ENCODE peak calls at places on chromosomes 7 and 10, in five cellular contexts. One of them, this sample, is unnamed.

GRCh38 chr7:29193316-29194205 is 1.0 kb upstream of the CHN2 start:
- DNase-seq in Calu3: no peak
- DNase-seq in breast epithelium: no peak
- DNase-seq in heart left ventricle: no peak
- DNase-seq in MCF 10A: no peak
- DNase-seq in this sample: no peak

GRCh38 chr10:131140606-131141005 is 170.9 kb downstream of the TCERG1L start:
- DNase-seq in MCF 10A: no peak
- DNase-seq in heart left ventricle: peak; percentile 9
- DNase-seq in Calu3: no peak
- DNase-seq in breast epithelium: peak; percentile 44
- DNase-seq in this sample: no peak

GRCh38 chr10:5840314-5841307 is 27.4 kb upstream of the GDI2 start:
- DNase-seq in heart left ventricle: peak; percentile 64
- DNase-seq in Calu3: no peak
- DNase-seq in MCF 10A: no peak
- DNase-seq in breast epithelium: no peak
- DNase-seq in this sample: no peak

GRCh38 chr7:31986878-31987518 is 83.2 kb downstream of the PDE1C start:
- DNase-seq in MCF 10A: no peak
- DNase-seq in heart left ventricle: no peak
- DNase-seq in Calu3: no peak
- DNase-seq in breast epithelium: no peak
- DNase-seq in this sample: no peak

GRCh38 chr10:124647421-124648130 is 96.6 kb downstream of the FAM53B start:
- DNase-seq in Calu3: peak; percentile 21
- DNase-seq in heart left ventricle: peak; percentile 84
- DNase-seq in breast epithelium: no peak
- DNase-seq in MCF 10A: peak; percentile 52
- DNase-seq in this sample: peak; percentile 83

GRCh38 chr7:55018361-55019328 is at the start of gene EGFR:
- DNase-seq in heart left ventricle: peak; percentile 86
- DNase-seq in Calu3: peak; percentile 90
- DNase-seq in MCF 10A: peak; percentile 80
- DNase-seq in breast epithelium: peak; percentile 73
- DNase-seq in this sample: no peak

GRCh38 chr7:14604606-14605005 is 297.9 kb downstream of the DGKB start:
- DNase-seq in breast epithelium: no peak
- DNase-seq in MCF 10A: peak; percentile 5
- DNase-seq in Calu3: peak; percentile 7
- DNase-seq in heart left ventricle: no peak
- DNase-seq in this sample: no peak

GRCh38 chr10:121681982-121682687 is 83.9 kb upstream of the FGFR2 start:
- DNase-seq in breast epithelium: no peak
- DNase-seq in MCF 10A: no peak
- DNase-seq in Calu3: no peak
- DNase-seq in heart left ventricle: no peak
- DNase-seq in this sample: no peak

GRCh38 chr7:74350751-74351150 is 61.5 kb downstream of the CLIP2 start:
- DNase-seq in breast epithelium: no peak
- DNase-seq in heart left ventricle: no peak
- DNase-seq in MCF 10A: no peak
- DNase-seq in Calu3: no peak
- DNase-seq in this sample: no peak

GRCh38 chr7:134480730-134481129 is 21.8 kb upstream of the AKR1B1 start:
- DNase-seq in breast epithelium: no peak
- DNase-seq in heart left ventricle: no peak
- DNase-seq in Calu3: peak; percentile 49
- DNase-seq in MCF 10A: peak; percentile 67
- DNase-seq in this sample: no peak

GRCh38 chr10:62617702-62618451 is 186.6 kb upstream of the ADO start:
- DNase-seq in Calu3: no peak
- DNase-seq in breast epithelium: no peak
- DNase-seq in heart left ventricle: no peak
- DNase-seq in MCF 10A: no peak
- DNase-seq in this sample: no peak

GRCh38 chr7:155298288-155298833 is 683 bp downstream of the INSIG1 start:
- DNase-seq in heart left ventricle: no peak
- DNase-seq in Calu3: no peak
- DNase-seq in MCF 10A: no peak
- DNase-seq in breast epithelium: no peak
- DNase-seq in this sample: no peak

GRCh38 chr10:112026438-112026837 is 157.1 kb downstream of the GPAM start:
- DNase-seq in MCF 10A: peak; percentile 20
- DNase-seq in heart left ventricle: no peak
- DNase-seq in breast epithelium: no peak
- DNase-seq in Calu3: no peak
- DNase-seq in this sample: no peak

GRCh38 chr10:78892383-78893191 is 176.2 kb upstream of the ZMIZ1 start:
- DNase-seq in breast epithelium: no peak
- DNase-seq in Calu3: no peak
- DNase-seq in MCF 10A: no peak
- DNase-seq in heart left ventricle: no peak
- DNase-seq in this sample: no peak

GRCh38 chr7:137895301-137896201 is 48.8 kb upstream of the DGKI start:
- DNase-seq in breast epithelium: no peak
- DNase-seq in Calu3: no peak
- DNase-seq in heart left ventricle: no peak
- DNase-seq in MCF 10A: no peak
- DNase-seq in this sample: peak; percentile 68

GRCh38 chr7:50142421-50143113 is 49.5 kb upstream of the ZPBP start:
- DNase-seq in heart left ventricle: no peak
- DNase-seq in MCF 10A: peak; percentile 53
- DNase-seq in Calu3: peak; percentile 29
- DNase-seq in breast epithelium: no peak
- DNase-seq in this sample: peak; percentile 56

GRCh38 chr7:99837649-99838361 is 10.0 kb downstream of the CYP3A43 start:
- DNase-seq in MCF 10A: peak; percentile 30
- DNase-seq in breast epithelium: no peak
- DNase-seq in Calu3: no peak
- DNase-seq in heart left ventricle: no peak
- DNase-seq in this sample: peak; percentile 9

GRCh38 chr7:131826960-131827359 is 270.5 kb upstream of the PODXL start:
- DNase-seq in breast epithelium: no peak
- DNase-seq in heart left ventricle: no peak
- DNase-seq in MCF 10A: no peak
- DNase-seq in Calu3: no peak
- DNase-seq in this sample: no peak

GRCh38 chr10:110446954-110447608 is 50.6 kb upstream of the DUSP5 start:
- DNase-seq in heart left ventricle: no peak
- DNase-seq in breast epithelium: no peak
- DNase-seq in Calu3: no peak
- DNase-seq in MCF 10A: peak; percentile 95
- DNase-seq in this sample: no peak

GRCh38 chr10:1102392-1102791 is 46.2 kb downstream of the WDR37 start:
- DNase-seq in MCF 10A: no peak
- DNase-seq in heart left ventricle: no peak
- DNase-seq in breast epithelium: no peak
- DNase-seq in Calu3: no peak
- DNase-seq in this sample: peak; percentile 76

GRCh38 chr10:103276941-103277712 is at the start of gene INA:
- DNase-seq in Calu3: peak; percentile 20
- DNase-seq in heart left ventricle: no peak
- DNase-seq in breast epithelium: no peak
- DNase-seq in MCF 10A: no peak
- DNase-seq in this sample: peak; percentile 38

GRCh38 chr10:87845624-87846377 is 17.5 kb downstream of the KLLN start:
- DNase-seq in breast epithelium: no peak
- DNase-seq in Calu3: no peak
- DNase-seq in MCF 10A: peak; percentile 77
- DNase-seq in heart left ventricle: no peak
- DNase-seq in this sample: no peak

GRCh38 chr7:1775389-1775788 is 105.3 kb downstream of the ELFN1 start:
- DNase-seq in heart left ventricle: no peak
- DNase-seq in MCF 10A: no peak
- DNase-seq in Calu3: no peak
- DNase-seq in breast epithelium: no peak
- DNase-seq in this sample: no peak

GRCh38 chr10:12842310-12842709 is 159.2 kb downstream of the CCDC3 start:
- DNase-seq in Calu3: no peak
- DNase-seq in heart left ventricle: no peak
- DNase-seq in breast epithelium: no peak
- DNase-seq in MCF 10A: no peak
- DNase-seq in this sample: no peak

GRCh38 chr10:132184816-132185593 is 1.7 kb upstream of the DPYSL4 start:
- DNase-seq in MCF 10A: no peak
- DNase-seq in Calu3: no peak
- DNase-seq in heart left ventricle: peak; percentile 22
- DNase-seq in breast epithelium: no peak
- DNase-seq in this sample: no peak

GRCh38 chr10:21526952-21527633 is 1.6 kb upstream of the SKIDA1 start:
- DNase-seq in MCF 10A: peak; percentile 72
- DNase-seq in Calu3: peak; percentile 50
- DNase-seq in breast epithelium: peak; percentile 64
- DNase-seq in heart left ventricle: peak; percentile 77
- DNase-seq in this sample: peak; percentile 54

GRCh38 chr10:44969854-44970253 is 8.8 kb downstream of the DEPP1 start:
- DNase-seq in MCF 10A: no peak
- DNase-seq in heart left ventricle: peak; percentile 83
- DNase-seq in breast epithelium: no peak
- DNase-seq in Calu3: no peak
- DNase-seq in this sample: no peak

GRCh38 chr10:97234403-97234802 is 48.6 kb upstream of the SLIT1 start:
- DNase-seq in heart left ventricle: no peak
- DNase-seq in MCF 10A: peak; percentile 47
- DNase-seq in breast epithelium: no peak
- DNase-seq in Calu3: peak; percentile 3
- DNase-seq in this sample: no peak

GRCh38 chr7:126790763-126791162 is 462.0 kb downstream of the GRM8 start:
- DNase-seq in breast epithelium: no peak
- DNase-seq in Calu3: no peak
- DNase-seq in heart left ventricle: no peak
- DNase-seq in MCF 10A: peak; percentile 6
- DNase-seq in this sample: no peak

DNA sequence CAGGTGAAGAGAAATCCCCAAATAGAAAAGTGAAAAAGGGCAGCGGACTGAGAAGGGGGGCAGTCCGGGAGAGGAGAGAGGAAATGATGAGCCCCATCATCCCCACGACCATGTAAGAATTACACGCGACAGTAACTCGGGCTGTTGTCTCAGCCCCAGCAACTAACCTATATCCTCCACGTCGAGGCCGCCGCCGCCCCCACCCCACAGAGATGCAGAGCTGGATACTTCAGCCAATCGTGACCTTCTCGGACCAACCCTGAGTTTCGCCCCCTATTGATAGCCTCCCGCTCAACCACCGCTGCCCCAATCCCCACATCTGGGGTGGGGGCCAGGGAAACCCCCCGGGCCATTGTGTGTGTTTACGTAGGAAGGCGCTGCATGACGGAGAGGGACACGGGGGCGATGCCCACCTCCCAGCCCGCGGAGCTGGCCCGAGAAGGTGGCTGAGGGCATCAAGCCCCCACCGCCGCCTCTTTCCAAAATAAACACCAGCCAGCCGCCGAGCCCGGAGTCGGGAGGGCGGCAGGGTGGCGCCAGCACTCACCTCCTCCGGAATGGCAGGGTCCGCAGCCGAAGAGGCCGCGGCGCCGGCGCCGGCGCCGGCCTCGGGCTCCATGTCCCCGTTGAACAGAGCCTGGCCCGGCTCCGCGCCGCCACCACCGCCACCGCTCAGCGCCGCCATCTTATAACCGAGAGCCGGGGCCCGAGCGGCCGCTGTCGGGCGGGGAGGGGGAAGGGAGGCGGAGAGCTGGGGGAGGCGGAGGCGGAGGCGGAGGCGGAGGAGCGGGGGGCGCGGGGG is 509 bp downstream of the BRAF start:
- DNase-seq in heart left ventricle: peak; percentile 83
- DNase-seq in MCF 10A: peak; percentile 58
- DNase-seq in Calu3: peak; percentile 74
- DNase-seq in breast epithelium: peak; percentile 70
- DNase-seq in this sample: peak; percentile 82
- TF ChIP-seq CTCF in heart left ventricle: no peak
- TF ChIP-seq CTCF in MCF 10A: peak; percentile 30
- TF ChIP-seq CTCF in Calu3: peak; percentile 53
- TF ChIP-seq CTCF in breast epithelium: peak; percentile 20
- TF ChIP-seq CTCF in this sample: no peak

GRCh38 chr7:82732677-82733076 is 289.1 kb upstream of the CACNA2D1 start:
- DNase-seq in breast epithelium: no peak
- DNase-seq in heart left ventricle: no peak
- DNase-seq in MCF 10A: no peak
- DNase-seq in Calu3: no peak
- DNase-seq in this sample: no peak
- TF ChIP-seq CTCF in breast epithelium: no peak
- TF ChIP-seq CTCF in heart left ventricle: no peak
- TF ChIP-seq CTCF in MCF 10A: no peak
- TF ChIP-seq CTCF in Calu3: no peak
- TF ChIP-seq CTCF in this sample: no peak

GRCh38 chr7:139699640-139700504 is 77.9 kb downstream of the HIPK2 start:
- DNase-seq in breast epithelium: no peak
- DNase-seq in heart left ventricle: no peak
- DNase-seq in MCF 10A: no peak
- DNase-seq in Calu3: no peak
- DNase-seq in this sample: peak; percentile 61
- TF ChIP-seq CTCF in breast epithelium: no peak
- TF ChIP-seq CTCF in heart left ventricle: no peak
- TF ChIP-seq CTCF in MCF 10A: no peak
- TF ChIP-seq CTCF in Calu3: no peak
- TF ChIP-seq CTCF in this sample: no peak

DNA sequence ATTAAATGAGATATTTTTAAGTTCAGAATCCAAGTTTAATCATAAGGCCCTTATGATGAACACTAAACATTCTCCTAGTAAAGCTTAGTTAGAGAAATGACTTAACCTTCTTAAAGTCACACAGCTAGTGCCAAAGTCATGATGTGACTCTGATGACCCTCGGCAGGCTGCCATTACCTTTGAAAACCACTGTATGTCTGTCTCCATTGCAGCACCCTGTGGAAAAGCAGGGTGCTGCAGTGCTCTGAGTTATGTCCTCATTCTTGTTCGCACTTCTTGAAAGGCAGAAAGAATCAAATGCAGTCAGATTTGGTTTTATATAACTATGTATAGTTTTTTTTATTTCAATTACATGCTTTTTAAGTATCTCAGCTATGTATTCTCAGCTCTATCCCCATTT is 105.0 kb downstream of the PHTF2 start:
- DNase-seq in breast epithelium: no peak
- DNase-seq in heart left ventricle: peak; percentile 37
- DNase-seq in MCF 10A: peak; percentile 43
- DNase-seq in Calu3: no peak
- DNase-seq in this sample: peak; percentile 10
- TF ChIP-seq CTCF in breast epithelium: no peak
- TF ChIP-seq CTCF in heart left ventricle: peak; percentile 26
- TF ChIP-seq CTCF in MCF 10A: no peak
- TF ChIP-seq CTCF in Calu3: no peak
- TF ChIP-seq CTCF in this sample: no peak

DNA sequence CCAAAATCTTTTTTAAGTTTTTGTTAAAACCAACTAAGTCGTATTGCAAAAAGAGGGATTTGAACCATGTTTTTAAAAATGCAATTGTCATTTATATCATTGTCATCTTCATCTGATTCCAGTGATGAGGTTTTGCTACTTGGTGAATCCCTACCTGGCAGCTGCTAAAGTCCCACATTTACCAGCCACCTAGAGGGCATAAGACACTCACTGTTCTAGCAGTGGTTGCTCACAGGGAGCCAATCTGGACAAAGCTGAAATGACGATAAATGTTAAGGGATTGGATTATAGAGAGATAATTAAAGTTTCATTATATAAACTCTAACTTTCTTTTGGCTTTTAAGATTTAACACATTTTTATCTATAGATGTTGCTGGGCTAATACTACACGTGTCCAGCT is 18.7 kb downstream of the KIFBP start:
- DNase-seq in heart left ventricle: no peak
- DNase-seq in breast epithelium: no peak
- DNase-seq in MCF 10A: no peak
- DNase-seq in Calu3: no peak
- DNase-seq in this sample: no peak
- TF ChIP-seq CTCF in heart left ventricle: no peak
- TF ChIP-seq CTCF in breast epithelium: no peak
- TF ChIP-seq CTCF in MCF 10A: no peak
- TF ChIP-seq CTCF in Calu3: no peak
- TF ChIP-seq CTCF in this sample: no peak